ENCODE peak calls at places on chromosomes 12 and 14, in nine cellular contexts. One of them, this sample, is unnamed.

GRCh38 chr12:2431810-2432209 is 363.0 kb upstream of the FKBP4 start:
- DNase-seq in NCI-H345: no peak
- DNase-seq in right lobe of liver: no peak
- DNase-seq in IMR-90: no peak
- DNase-seq in anterior cingulate cortex: no peak
- DNase-seq in frontal cortex: no peak
- DNase-seq in H4: no peak
- DNase-seq in T follicular helper cell: no peak
- DNase-seq in myocyte: no peak
- DNase-seq in this sample: no peak

GRCh38 chr12:52213541-52214420 is 19.3 kb upstream of the KRT7 start:
- DNase-seq in NCI-H345: peak
- DNase-seq in right lobe of liver: peak
- DNase-seq in IMR-90: peak
- DNase-seq in anterior cingulate cortex: peak
- DNase-seq in frontal cortex: no peak
- DNase-seq in H4: peak
- DNase-seq in T follicular helper cell: peak
- DNase-seq in myocyte: peak
- DNase-seq in this sample: peak

GRCh38 chr14:99602054-99602787 is 1.8 kb downstream of the CCDC85C start:
- DNase-seq in NCI-H345: no peak
- DNase-seq in right lobe of liver: peak
- DNase-seq in IMR-90: peak
- DNase-seq in anterior cingulate cortex: no peak
- DNase-seq in frontal cortex: no peak
- DNase-seq in H4: no peak
- DNase-seq in T follicular helper cell: no peak
- DNase-seq in myocyte: no peak
- DNase-seq in this sample: peak

GRCh38 chr12:117151195-117152031 is 38.9 kb downstream of the FBXO21 start:
- DNase-seq in NCI-H345: no peak
- DNase-seq in right lobe of liver: no peak
- DNase-seq in IMR-90: peak
- DNase-seq in anterior cingulate cortex: peak
- DNase-seq in frontal cortex: no peak
- DNase-seq in H4: peak
- DNase-seq in T follicular helper cell: no peak
- DNase-seq in myocyte: peak
- DNase-seq in this sample: peak

GRCh38 chr12:89417246-89417977 is 65.1 kb upstream of the DUSP6 start:
- DNase-seq in NCI-H345: no peak
- DNase-seq in right lobe of liver: no peak
- DNase-seq in IMR-90: peak
- DNase-seq in anterior cingulate cortex: no peak
- DNase-seq in frontal cortex: no peak
- DNase-seq in H4: no peak
- DNase-seq in T follicular helper cell: no peak
- DNase-seq in myocyte: no peak
- DNase-seq in this sample: peak

GRCh38 chr14:88364710-88365413 is 20.6 kb upstream of the SPATA7 start:
- DNase-seq in NCI-H345: no peak
- DNase-seq in right lobe of liver: no peak
- DNase-seq in IMR-90: no peak
- DNase-seq in anterior cingulate cortex: no peak
- DNase-seq in frontal cortex: no peak
- DNase-seq in H4: no peak
- DNase-seq in T follicular helper cell: no peak
- DNase-seq in myocyte: no peak
- DNase-seq in this sample: no peak

GRCh38 chr14:36818794-36819384 is 157.2 kb downstream of the PAX9 start:
- DNase-seq in NCI-H345: no peak
- DNase-seq in right lobe of liver: no peak
- DNase-seq in IMR-90: no peak
- DNase-seq in anterior cingulate cortex: no peak
- DNase-seq in frontal cortex: no peak
- DNase-seq in H4: no peak
- DNase-seq in T follicular helper cell: no peak
- DNase-seq in myocyte: peak
- DNase-seq in this sample: no peak

GRCh38 chr12:106605254-106605653 is 22.4 kb downstream of the RFX4 start:
- DNase-seq in NCI-H345: no peak
- DNase-seq in right lobe of liver: no peak
- DNase-seq in IMR-90: no peak
- DNase-seq in anterior cingulate cortex: no peak
- DNase-seq in frontal cortex: no peak
- DNase-seq in H4: no peak
- DNase-seq in T follicular helper cell: no peak
- DNase-seq in myocyte: no peak
- DNase-seq in this sample: no peak

GRCh38 chr12:111438501-111438900 is 32.8 kb downstream of the SH2B3 start:
- DNase-seq in NCI-H345: peak
- DNase-seq in right lobe of liver: no peak
- DNase-seq in IMR-90: peak
- DNase-seq in anterior cingulate cortex: no peak
- DNase-seq in frontal cortex: no peak
- DNase-seq in H4: peak
- DNase-seq in T follicular helper cell: peak
- DNase-seq in myocyte: peak
- DNase-seq in this sample: peak

GRCh38 chr12:124434364-124434763 is 133.0 kb downstream of the NCOR2 start:
- DNase-seq in NCI-H345: no peak
- DNase-seq in right lobe of liver: no peak
- DNase-seq in IMR-90: no peak
- DNase-seq in anterior cingulate cortex: no peak
- DNase-seq in frontal cortex: no peak
- DNase-seq in H4: no peak
- DNase-seq in T follicular helper cell: no peak
- DNase-seq in myocyte: no peak
- DNase-seq in this sample: no peak

GRCh38 chr12:92028039-92028709 is 117.5 kb downstream of the BTG1 start:
- DNase-seq in NCI-H345: no peak
- DNase-seq in right lobe of liver: no peak
- DNase-seq in IMR-90: no peak
- DNase-seq in anterior cingulate cortex: no peak
- DNase-seq in frontal cortex: no peak
- DNase-seq in H4: no peak
- DNase-seq in T follicular helper cell: no peak
- DNase-seq in myocyte: no peak
- DNase-seq in this sample: peak

GRCh38 chr12:71195338-71195896 is 37.6 kb upstream of the TSPAN8 start:
- DNase-seq in NCI-H345: peak
- DNase-seq in right lobe of liver: no peak
- DNase-seq in IMR-90: no peak
- DNase-seq in anterior cingulate cortex: no peak
- DNase-seq in frontal cortex: no peak
- DNase-seq in H4: no peak
- DNase-seq in T follicular helper cell: no peak
- DNase-seq in myocyte: no peak
- DNase-seq in this sample: no peak

GRCh38 chr14:21536395-21537087 is 10.4 kb upstream of the SALL2 start:
- DNase-seq in NCI-H345: no peak
- DNase-seq in right lobe of liver: no peak
- DNase-seq in IMR-90: no peak
- DNase-seq in anterior cingulate cortex: no peak
- DNase-seq in frontal cortex: no peak
- DNase-seq in H4: no peak
- DNase-seq in T follicular helper cell: no peak
- DNase-seq in myocyte: no peak
- DNase-seq in this sample: no peak